ENCODE peak calls at places on chromosomes 13 and 19, in six cellular contexts. One of them, this sample, is unnamed.

GRCh38 chr19:8902520-8902919 is 70.3 kb downstream of the MBD3L1 start:
- DNase-seq in aorta: no peak
- DNase-seq in GM12892: no peak
- DNase-seq in NCI-H2171: no peak
- DNase-seq in T47D: no peak
- DNase-seq in activated T-helper 1 cell treated with anti-CD3 and anti-CD28 coated beads, Interleukin-2, amount 50 U/mL, for 16 hours: no peak
- DNase-seq in this sample: no peak

GRCh38 chr13:40060318-40061007 is 405.0 kb downstream of the COG6 start:
- DNase-seq in aorta: peak; percentile 87
- DNase-seq in GM12892: peak; percentile 15
- DNase-seq in NCI-H2171: peak; percentile 79
- DNase-seq in T47D: no peak
- DNase-seq in activated T-helper 1 cell treated with anti-CD3 and anti-CD28 coated beads, Interleukin-2, amount 50 U/mL, for 16 hours: peak; percentile 19
- DNase-seq in this sample: peak; percentile 20

GRCh38 chr19:5967994-5968430 is 9.9 kb downstream of the RANBP3 start:
- DNase-seq in aorta: no peak
- DNase-seq in GM12892: no peak
- DNase-seq in NCI-H2171: no peak
- DNase-seq in T47D: peak; percentile 64
- DNase-seq in activated T-helper 1 cell treated with anti-CD3 and anti-CD28 coated beads, Interleukin-2, amount 50 U/mL, for 16 hours: peak; percentile 43
- DNase-seq in this sample: peak; percentile 48

GRCh38 chr13:63629591-63629990 is 2213.9 kb upstream of the PCDH20 start:
- DNase-seq in aorta: no peak
- DNase-seq in GM12892: no peak
- DNase-seq in NCI-H2171: no peak
- DNase-seq in T47D: no peak
- DNase-seq in activated T-helper 1 cell treated with anti-CD3 and anti-CD28 coated beads, Interleukin-2, amount 50 U/mL, for 16 hours: no peak
- DNase-seq in this sample: no peak

GRCh38 chr19:34217952-34218817 is 36.2 kb upstream of the GARRE1 start:
- DNase-seq in aorta: no peak
- DNase-seq in GM12892: no peak
- DNase-seq in NCI-H2171: peak; percentile 80
- DNase-seq in T47D: peak; percentile 65
- DNase-seq in activated T-helper 1 cell treated with anti-CD3 and anti-CD28 coated beads, Interleukin-2, amount 50 U/mL, for 16 hours: peak; percentile 45
- DNase-seq in this sample: no peak

GRCh38 chr19:33132425-33132824 is 511 bp downstream of the WDR88 start:
- DNase-seq in aorta: no peak
- DNase-seq in GM12892: no peak
- DNase-seq in NCI-H2171: no peak
- DNase-seq in T47D: no peak
- DNase-seq in activated T-helper 1 cell treated with anti-CD3 and anti-CD28 coated beads, Interleukin-2, amount 50 U/mL, for 16 hours: no peak
- DNase-seq in this sample: no peak

GRCh38 chr19:6023085-6023682 is 45.2 kb upstream of the RANBP3 start:
- DNase-seq in aorta: peak; percentile 75
- DNase-seq in GM12892: no peak
- DNase-seq in NCI-H2171: no peak
- DNase-seq in T47D: no peak
- DNase-seq in activated T-helper 1 cell treated with anti-CD3 and anti-CD28 coated beads, Interleukin-2, amount 50 U/mL, for 16 hours: no peak
- DNase-seq in this sample: no peak

GRCh38 chr19:2507109-2507508 is 31.2 kb downstream of the GADD45B start:
- DNase-seq in aorta: no peak
- DNase-seq in GM12892: no peak
- DNase-seq in NCI-H2171: peak; percentile 82
- DNase-seq in T47D: peak; percentile 95
- DNase-seq in activated T-helper 1 cell treated with anti-CD3 and anti-CD28 coated beads, Interleukin-2, amount 50 U/mL, for 16 hours: no peak
- DNase-seq in this sample: no peak

GRCh38 chr19:49862411-49863253 is 4.7 kb downstream of the PNKP start:
- DNase-seq in aorta: peak; percentile 78
- DNase-seq in GM12892: no peak
- DNase-seq in NCI-H2171: peak; percentile 7
- DNase-seq in T47D: no peak
- DNase-seq in activated T-helper 1 cell treated with anti-CD3 and anti-CD28 coated beads, Interleukin-2, amount 50 U/mL, for 16 hours: no peak
- DNase-seq in this sample: no peak

GRCh38 chr13:48892311-48892710 is 83.4 kb upstream of the FNDC3A start:
- DNase-seq in aorta: no peak
- DNase-seq in GM12892: no peak
- DNase-seq in NCI-H2171: no peak
- DNase-seq in T47D: no peak
- DNase-seq in activated T-helper 1 cell treated with anti-CD3 and anti-CD28 coated beads, Interleukin-2, amount 50 U/mL, for 16 hours: no peak
- DNase-seq in this sample: no peak

GRCh38 chr13:72726721-72727416 is 560 bp downstream of the MZT1 start:
- DNase-seq in aorta: peak; percentile 80
- DNase-seq in GM12892: peak; percentile 22
- DNase-seq in NCI-H2171: peak; percentile 55
- DNase-seq in T47D: peak; percentile 26
- DNase-seq in activated T-helper 1 cell treated with anti-CD3 and anti-CD28 coated beads, Interleukin-2, amount 50 U/mL, for 16 hours: no peak
- DNase-seq in this sample: peak; percentile 57

GRCh38 chr13:109314101-109314500 is 472.3 kb downstream of the IRS2 start:
- DNase-seq in aorta: no peak
- DNase-seq in GM12892: no peak
- DNase-seq in NCI-H2171: no peak
- DNase-seq in T47D: no peak
- DNase-seq in activated T-helper 1 cell treated with anti-CD3 and anti-CD28 coated beads, Interleukin-2, amount 50 U/mL, for 16 hours: no peak
- DNase-seq in this sample: no peak

GRCh38 chr19:6278740-6279619 is 795 bp downstream of the MLLT1 start:
- DNase-seq in aorta: no peak
- DNase-seq in GM12892: no peak
- DNase-seq in NCI-H2171: no peak
- DNase-seq in T47D: no peak
- DNase-seq in activated T-helper 1 cell treated with anti-CD3 and anti-CD28 coated beads, Interleukin-2, amount 50 U/mL, for 16 hours: no peak
- DNase-seq in this sample: no peak

GRCh38 chr19:5338661-5339469 is 1.7 kb downstream of the PTPRS start:
- DNase-seq in aorta: no peak
- DNase-seq in GM12892: no peak
- DNase-seq in NCI-H2171: peak; percentile 85
- DNase-seq in T47D: no peak
- DNase-seq in activated T-helper 1 cell treated with anti-CD3 and anti-CD28 coated beads, Interleukin-2, amount 50 U/mL, for 16 hours: no peak
- DNase-seq in this sample: peak; percentile 89

GRCh38 chr19:4232614-4233281 is 3.4 kb downstream of the EBI3 start:
- DNase-seq in aorta: no peak
- DNase-seq in GM12892: no peak
- DNase-seq in NCI-H2171: no peak
- DNase-seq in T47D: no peak
- DNase-seq in activated T-helper 1 cell treated with anti-CD3 and anti-CD28 coated beads, Interleukin-2, amount 50 U/mL, for 16 hours: no peak
- DNase-seq in this sample: peak; percentile 75

GRCh38 chr13:101919541-101920306 is 467.2 kb downstream of the ITGBL1 start:
- DNase-seq in aorta: peak; percentile 80
- DNase-seq in GM12892: no peak
- DNase-seq in NCI-H2171: peak; percentile 18
- DNase-seq in T47D: peak; percentile 19
- DNase-seq in activated T-helper 1 cell treated with anti-CD3 and anti-CD28 coated beads, Interleukin-2, amount 50 U/mL, for 16 hours: no peak
- DNase-seq in this sample: no peak

GRCh38 chr13:95523598-95523997 is 28.9 kb upstream of the CLDN10 start:
- DNase-seq in aorta: no peak
- DNase-seq in GM12892: no peak
- DNase-seq in NCI-H2171: no peak
- DNase-seq in T47D: no peak
- DNase-seq in activated T-helper 1 cell treated with anti-CD3 and anti-CD28 coated beads, Interleukin-2, amount 50 U/mL, for 16 hours: no peak
- DNase-seq in this sample: no peak

GRCh38 chr13:103282571-103283450 is 216.6 kb upstream of the SLC10A2 start:
- DNase-seq in aorta: no peak
- DNase-seq in GM12892: no peak
- DNase-seq in NCI-H2171: no peak
- DNase-seq in T47D: no peak
- DNase-seq in activated T-helper 1 cell treated with anti-CD3 and anti-CD28 coated beads, Interleukin-2, amount 50 U/mL, for 16 hours: no peak
- DNase-seq in this sample: no peak

GRCh38 chr13:85093808-85094207 is 705.4 kb downstream of the SLITRK6 start:
- DNase-seq in aorta: no peak
- DNase-seq in GM12892: no peak
- DNase-seq in NCI-H2171: no peak
- DNase-seq in T47D: no peak
- DNase-seq in activated T-helper 1 cell treated with anti-CD3 and anti-CD28 coated beads, Interleukin-2, amount 50 U/mL, for 16 hours: no peak
- DNase-seq in this sample: no peak

GRCh38 chr13:59409211-59409610 is 754.5 kb downstream of the DIAPH3 start:
- DNase-seq in aorta: no peak
- DNase-seq in GM12892: no peak
- DNase-seq in NCI-H2171: peak; percentile 77
- DNase-seq in T47D: no peak
- DNase-seq in activated T-helper 1 cell treated with anti-CD3 and anti-CD28 coated beads, Interleukin-2, amount 50 U/mL, for 16 hours: no peak
- DNase-seq in this sample: peak; percentile 88

GRCh38 chr19:994516-994915 is 5.7 kb upstream of the GRIN3B start:
- DNase-seq in aorta: no peak
- DNase-seq in GM12892: no peak
- DNase-seq in NCI-H2171: no peak
- DNase-seq in T47D: no peak
- DNase-seq in activated T-helper 1 cell treated with anti-CD3 and anti-CD28 coated beads, Interleukin-2, amount 50 U/mL, for 16 hours: no peak
- DNase-seq in this sample: no peak

GRCh38 chr19:48221628-48222027 is 34.1 kb downstream of the CARD8 start:
- DNase-seq in aorta: no peak
- DNase-seq in GM12892: no peak
- DNase-seq in NCI-H2171: no peak
- DNase-seq in T47D: no peak
- DNase-seq in activated T-helper 1 cell treated with anti-CD3 and anti-CD28 coated beads, Interleukin-2, amount 50 U/mL, for 16 hours: no peak
- DNase-seq in this sample: no peak

GRCh38 chr13:65913173-65913572 is 1317.0 kb downstream of the PCDH9 start:
- DNase-seq in aorta: no peak
- DNase-seq in GM12892: no peak
- DNase-seq in NCI-H2171: no peak
- DNase-seq in T47D: no peak
- DNase-seq in activated T-helper 1 cell treated with anti-CD3 and anti-CD28 coated beads, Interleukin-2, amount 50 U/mL, for 16 hours: no peak
- DNase-seq in this sample: no peak

This sample was measured in NCI-H524.